ENCODE peak calls at places on chromosome 1, in six cellular contexts. M is astrocyte of the spinal cord; H is coronary artery; W is activated CD4-positive, CD25-positive, alpha-beta regulatory T cell treated with anti-CD3 and anti-CD28 coated beads, Interleukin-2, amount 50 U/mL, for 72 hours; G is midbrain; X is effector memory CD8-positive, alpha-beta T cell. S is an unnamed sample.
A peak's percentile ranks its signal among the peaks of the same experiment; 100 is the strongest.

GRCh38 chr1:18105196-18105595 is 2.4 kb upstream of the IGSF21 start:
- DNase-seq in M (no peak), G (no peak), H (no peak), X (no peak), W (no peak), S (no peak)

GRCh38 chr1:74197255-74197654 is 721 bp downstream of the LRRIQ3 start:
- DNase-seq in H (no peak), G (no peak), X (no peak), M (no peak), W (no peak), S (no peak)

GRCh38 chr1:236728752-236729151 is 42.5 kb downstream of the ACTN2 start:
- DNase-seq in H (no peak), M (no peak), W (no peak), X (no peak), G (no peak), S (no peak)

GRCh38 chr1:235050911-235051360 is 77.7 kb downstream of the TOMM20 start:
- DNase-seq in M (peak; percentile 56), X (no peak), G (no peak), W (no peak), H (peak; percentile 85), S (no peak)

GRCh38 chr1:207810173-207810572 is 58.3 kb downstream of the CD46 start:
- DNase-seq in W (no peak), G (no peak), X (no peak), M (peak; percentile 62), H (no peak), S (no peak)

GRCh38 chr1:39106949-39107740 is 81.0 kb downstream of the NDUFS5 start:
- DNase-seq in G (no peak), X (no peak), W (no peak), M (no peak), H (no peak), S (no peak)

GRCh38 chr1:58346076-58346435 is 200.5 kb downstream of the OMA1 start:
- DNase-seq in M (no peak), H (no peak), G (no peak), X (no peak), W (no peak), S (no peak)

GRCh38 chr1:235708390-235708962 is 58.9 kb upstream of the GNG4 start:
- DNase-seq in H (no peak), M (peak; percentile 71), W (no peak), X (no peak), G (no peak), S (no peak)